ENCODE peak calls at places on chromosomes 1 and 21, in seven cellular contexts. E is memory B cell, G is HTR-8/SVneo, Y is left ventricle myocardium superior, O is Caki2, M is stomach, S is ELR. C is an unnamed sample.

GRCh38 chr1:88825721-88826120 is 65.6 kb downstream of the GTF2B start:
- DNase-seq in G (no peak), Y (no peak), M (no peak), E (no peak), S (no peak), O (no peak), C (no peak)

GRCh38 chr1:218171302-218171893 is 113.7 kb upstream of the RRP15 start:
- DNase-seq in G (peak), M (no peak), O (no peak), S (peak), Y (no peak), E (no peak), C (no peak)

GRCh38 chr21:42939581-42940413 is 14.4 kb upstream of the ERVH48-1 start:
- DNase-seq in S (peak), M (peak), E (no peak), O (peak), Y (peak), G (peak), C (no peak)

GRCh38 chr21:26597023-26597422 is 23.9 kb upstream of the CYYR1 start:
- DNase-seq in O (no peak), Y (no peak), M (no peak), G (no peak), E (no peak), S (peak), C (no peak)

GRCh38 chr1:4422496-4423289 is 231.7 kb upstream of the AJAP1 start:
- DNase-seq in M (no peak), S (no peak), O (no peak), E (no peak), G (peak), Y (no peak), C (no peak)

GRCh38 chr1:206784471-206784903 is 12.2 kb upstream of the IL10 start:
- DNase-seq in O (no peak), S (no peak), M (peak), E (peak), G (no peak), Y (no peak), C (peak)

GRCh38 chr1:29258974-29259801 is 22.9 kb downstream of the PTPRU start:
- DNase-seq in O (no peak), G (no peak), Y (no peak), S (no peak), E (no peak), M (no peak), C (no peak)

GRCh38 chr21:24658016-24658415 is 949.3 kb downstream of the MRPL39 start:
- DNase-seq in Y (no peak), E (no peak), M (no peak), O (peak), G (no peak), S (peak), C (no peak)

C was measured in stimulated activated naive CD4-positive, alpha-beta T cell treated with Interleukin-2 at 50 U/mL for 16 hours.